ENCODE peak calls at places on chromosomes 2 and 18, in five cellular contexts. C is IMR-90, V is H1, J is erythroblast, Q is tibial nerve. N is an unnamed sample.

GRCh38 chr18:79625195-79625923 is 54.2 kb upstream of the CTDP1 start:
- DNase-seq in J (no peak), V (no peak), Q (no peak), C (peak; percentile 8), N (no peak)

GRCh38 chr18:26429535-26429934 is 118.8 kb downstream of the KCTD1 start:
- DNase-seq in J (no peak), V (no peak), Q (peak; percentile 24), C (peak; percentile 88), N (no peak)

GRCh38 chr2:208466920-208467298 is 60.3 kb downstream of the PTH2R start:
- DNase-seq in J (no peak), Q (no peak), V (no peak), C (no peak), N (no peak)

GRCh38 chr2:70477473-70477872 is 76.2 kb downstream of the TGFA start:
- DNase-seq in J (no peak), V (peak; percentile 23), C (no peak), Q (no peak), N (no peak)

GRCh38 chr2:29033172-29033571 is 41.2 kb downstream of the PCARE start:
- DNase-seq in J (no peak), V (no peak), C (peak; percentile 22), Q (no peak), N (no peak)

GRCh38 chr2:143282684-143283083 is 153.5 kb downstream of the ARHGAP15 start:
- DNase-seq in Q (no peak), V (no peak), J (peak; percentile 40), C (no peak), N (no peak)

GRCh38 chr2:54404270-54404669 is 51.9 kb upstream of the SPTBN1 start:
- DNase-seq in Q (no peak), C (peak; percentile 58), V (no peak), J (no peak), N (no peak)

GRCh38 chr2:113686537-113686936 is 59.5 kb downstream of the RABL2A start:
- DNase-seq in C (peak; percentile 74), J (no peak), V (no peak), Q (no peak), N (no peak)

GRCh38 chr2:240579771-240580614 is 6.5 kb upstream of the CAPN10 start:
- DNase-seq in J (no peak), V (no peak), Q (no peak), C (peak; percentile 89), N (no peak)

GRCh38 chr2:27638023-27638637 is 9.3 kb downstream of the GPN1 start:
- DNase-seq in Q (no peak), J (no peak), V (no peak), C (peak; percentile 94), N (no peak)

GRCh38 chr2:26623541-26624497 is 17.3 kb downstream of the CIB4 start:
- DNase-seq in C (peak; percentile 44), V (no peak), Q (no peak), J (no peak), N (no peak)

GRCh38 chr2:100281521-100282438 is 40.5 kb downstream of the LONRF2 start:
- DNase-seq in C (no peak), J (peak; percentile 33), Q (no peak), V (no peak), N (no peak)

GRCh38 chr2:230956827-230957755 is 32.0 kb upstream of the GPR55 start:
- DNase-seq in C (peak; percentile 49), J (no peak), V (no peak), Q (peak; percentile 33), N (no peak)

GRCh38 chr2:161586517-161587167 is 37.6 kb upstream of the SLC4A10 start:
- DNase-seq in C (peak; percentile 25), Q (no peak), J (peak; percentile 20), V (no peak), N (no peak)

GRCh38 chr2:71157124-71157802 is 26.8 kb downstream of the MPHOSPH10 start:
- DNase-seq in J (peak; percentile 75), Q (peak; percentile 57), C (peak; percentile 18), V (peak; percentile 43), N (peak; percentile 5)

GRCh38 chr2:207136872-207137271 is 28.9 kb downstream of the KLF7 start:
- DNase-seq in V (no peak), C (no peak), J (no peak), Q (no peak), N (no peak)

GRCh38 chr18:39419315-39419714 is 1853.7 kb upstream of the CELF4 start:
- DNase-seq in C (no peak), J (no peak), V (no peak), Q (no peak), N (no peak)

GRCh38 chr2:240427729-240428128 is 7.7 kb upstream of the GPC1 start:
- DNase-seq in V (no peak), J (no peak), Q (no peak), C (no peak), N (no peak)

GRCh38 chr2:109444916-109445315 is 168.8 kb downstream of the SEPTIN10 start:
- DNase-seq in J (no peak), V (no peak), C (no peak), Q (no peak), N (no peak)

GRCh38 chr2:75157435-75157834 is 41.9 kb downstream of the TACR1 start:
- DNase-seq in J (no peak), C (no peak), V (no peak), Q (no peak), N (no peak)

GRCh38 chr2:24247164-24247563 is 72.3 kb downstream of the FAM228A start:
- DNase-seq in J (no peak), Q (no peak), V (no peak), C (no peak), N (no peak)

GRCh38 chr2:157627594-157628281 is 926 bp downstream of the ACVR1C start:
- DNase-seq in C (peak; percentile 3), V (no peak), Q (no peak), J (no peak), N (no peak)

GRCh38 chr18:77131652-77132368 is 773 bp downstream of the MBP start:
- DNase-seq in V (no peak), J (peak; percentile 73), Q (peak; percentile 48), C (no peak), N (no peak)

GRCh38 chr18:77129150-77129551 is 3.4 kb downstream of the MBP start:
- DNase-seq in V (no peak), Q (no peak), J (no peak), C (peak; percentile 68), N (no peak)

GRCh38 chr18:77130229-77131099 is 2.1 kb downstream of the MBP start:
- DNase-seq in J (peak; percentile 90), C (no peak), Q (no peak), V (no peak), N (no peak)

GRCh38 chr18:77132369-77133050 is at the start of gene MBP:
- DNase-seq in V (no peak), C (no peak), Q (peak; percentile 37), J (peak; percentile 67), N (peak; percentile 11)

DNA sequence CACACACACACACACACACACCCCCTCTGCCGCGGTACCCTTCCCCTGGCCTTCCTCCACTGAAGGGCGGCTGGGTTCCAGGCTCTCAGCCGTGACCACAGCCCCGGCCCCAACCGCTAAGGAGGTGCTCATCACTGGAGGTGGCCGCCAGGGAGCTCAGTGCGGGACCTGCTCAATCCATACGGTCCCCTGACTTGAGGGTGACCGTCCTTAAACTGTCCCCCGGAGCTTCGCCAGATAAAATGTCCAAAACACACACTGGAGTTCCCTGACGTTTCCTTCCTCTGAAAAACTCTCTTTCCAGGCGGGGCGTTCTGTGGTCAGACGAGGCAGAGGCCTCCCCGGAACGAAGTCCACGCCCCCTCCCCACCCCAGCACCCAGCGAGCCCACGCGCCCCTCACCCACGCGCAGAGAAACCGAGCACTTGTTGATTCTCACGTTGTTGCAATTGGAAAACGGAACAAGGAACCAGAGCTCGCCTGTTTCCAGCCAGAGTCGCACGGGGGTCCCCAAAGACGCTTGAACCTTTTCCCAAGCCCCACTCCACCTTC is 1.4 kb downstream of the MBP start:
- DNase-seq in V (no peak), C (no peak), J (peak; percentile 73), Q (peak; percentile 44), N (no peak)
- TF ChIP-seq POLR2A in V (no peak), C (no peak), J (no peak), Q (peak; percentile 3), N (no peak)

GRCh38 chr2:20449501-20450200 is 2.8 kb downstream of the RHOB start:
- DNase-seq in Q (peak; percentile 49), J (peak; percentile 20), C (peak; percentile 46), V (no peak), N (no peak)
- TF ChIP-seq POLR2A in Q (no peak), J (peak; percentile 35), C (no peak), V (no peak), N (no peak)

DNA sequence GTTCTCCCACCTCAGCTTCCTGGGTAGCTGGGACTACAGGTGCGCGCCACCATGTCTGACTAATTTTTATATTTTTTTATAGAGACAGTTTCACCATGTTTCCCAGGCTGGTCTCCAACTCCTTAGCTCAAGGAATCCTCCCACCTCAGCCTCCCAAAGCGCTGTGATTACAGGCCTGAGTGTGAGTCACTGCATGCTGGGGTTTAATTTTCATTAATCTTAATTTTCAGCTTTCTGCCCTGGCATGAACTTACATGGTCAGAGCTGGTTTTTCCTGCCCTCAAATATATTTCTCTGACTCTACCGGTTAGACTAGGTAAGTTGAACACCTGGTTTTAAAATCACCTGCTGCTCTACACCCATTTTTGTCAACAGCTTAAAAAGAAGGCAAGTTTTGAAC is 3.1 kb downstream of the MARCHF7 start:
- DNase-seq in Q (no peak), V (no peak), J (peak; percentile 20), C (no peak), N (no peak)
- TF ChIP-seq POLR2A in Q (no peak), V (no peak), J (no peak), C (no peak), N (no peak)

GRCh38 chr2:85419009-85419711 is 646 bp downstream of the SH2D6 start:
- DNase-seq in C (no peak), Q (no peak), J (peak; percentile 46), V (no peak), N (no peak)

GRCh38 chr2:85421706-85422457 is 3.4 kb downstream of the SH2D6 start:
- DNase-seq in J (peak; percentile 65), C (no peak), V (no peak), Q (no peak), N (no peak)

GRCh38 chr2:85420743-85421705 is 2.5 kb downstream of the SH2D6 start:
- DNase-seq in C (peak; percentile 77), V (no peak), J (peak; percentile 92), Q (peak; percentile 93), N (peak; percentile 38)

GRCh38 chr2:85414761-85415498 is 3.6 kb upstream of the SH2D6 start:
- DNase-seq in Q (no peak), V (no peak), C (no peak), J (peak; percentile 43), N (no peak)

DNA sequence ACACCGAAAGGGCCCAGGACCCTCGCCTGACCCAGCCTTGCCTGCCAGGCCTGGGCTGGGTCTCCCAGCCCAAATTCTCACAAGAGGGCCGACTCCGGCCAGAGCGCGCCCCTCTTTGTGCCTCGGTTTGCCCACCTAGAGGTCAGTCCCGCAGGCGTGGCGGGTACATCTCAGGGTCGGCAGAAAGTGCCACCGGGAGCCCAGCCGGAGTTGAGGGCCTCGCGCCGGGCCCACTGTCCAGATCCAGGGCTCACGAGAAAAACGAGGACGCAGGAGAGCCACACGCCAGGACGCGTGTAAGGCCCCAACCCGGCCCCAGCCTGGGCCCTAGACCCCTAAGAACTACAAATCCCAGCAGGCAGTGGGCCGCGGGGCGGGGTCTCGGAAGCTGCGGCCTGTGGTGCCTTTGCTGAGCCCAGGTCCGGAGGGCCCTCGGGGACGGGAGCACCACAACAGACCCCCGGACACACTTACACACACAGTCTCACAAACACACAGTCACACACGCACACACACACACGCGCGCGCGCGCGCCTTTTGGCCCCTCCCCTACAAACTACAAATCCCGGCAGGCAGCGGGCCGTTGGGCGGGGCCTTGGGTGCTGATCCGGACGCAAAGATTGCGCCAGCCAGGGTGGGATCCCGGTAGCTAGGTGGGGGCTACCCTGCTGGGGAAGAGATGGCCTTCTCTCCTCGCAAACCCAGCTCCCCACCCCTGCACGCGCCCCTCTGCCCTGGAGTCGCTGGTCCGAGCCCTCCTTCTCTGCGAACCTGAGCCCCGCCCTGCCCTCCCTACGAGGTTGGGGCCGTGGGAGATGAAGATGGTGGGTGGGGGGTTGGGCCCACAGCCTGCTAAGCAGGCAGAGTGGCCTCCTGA is at the start of gene SH2D6:
- DNase-seq in C (peak; percentile 68), Q (peak; percentile 84), J (peak; percentile 93), V (no peak), N (peak; percentile 55)
- TF ChIP-seq POLR2A in C (peak; percentile 46), Q (peak; percentile 79), J (peak; percentile 73), V (peak; percentile 74), N (peak; percentile 87)

N was measured in esophagus squamous epithelium.